ENCODE peak calls at places on chromosomes 13 and 19, in six cellular contexts. J is Panc1, Y is spleen, U is right lobe of liver, O is uterus, W is upper lobe of right lung. S is an unnamed sample.

GRCh38 chr19:33438016-33438671 is 64.6 kb downstream of the CEBPG start:
- DNase-seq in U (peak; percentile 94), Y (peak; percentile 64), J (no peak), W (peak; percentile 47), O (no peak), S (peak; percentile 44)

GRCh38 chr13:76992548-76993001 is 694 bp downstream of the CLN5 start:
- DNase-seq in O (peak; percentile 30), J (no peak), Y (no peak), W (peak; percentile 69), U (peak; percentile 52), S (peak; percentile 60)

GRCh38 chr19:12202250-12202649 is 39.4 kb downstream of the ZNF136 start:
- DNase-seq in W (peak; percentile 66), U (no peak), Y (peak; percentile 73), J (no peak), O (no peak), S (no peak)

GRCh38 chr13:40388617-40389016 is 277.8 kb downstream of the FOXO1 start:
- DNase-seq in J (no peak), Y (peak; percentile 93), U (no peak), W (no peak), O (no peak), S (no peak)

GRCh38 chr13:20901668-20902437 is 693 bp downstream of the XPO4 start:
- DNase-seq in J (no peak), O (no peak), U (peak; percentile 57), W (peak; percentile 73), Y (peak; percentile 79), S (peak; percentile 38)

GRCh38 chr19:58037927-58038687 is 4.3 kb downstream of the ZSCAN1 start:
- DNase-seq in O (no peak), Y (no peak), U (no peak), J (no peak), W (no peak), S (no peak)

GRCh38 chr19:30131246-30131645 is 189.2 kb downstream of the URI1 start:
- DNase-seq in O (no peak), J (no peak), U (no peak), Y (peak; percentile 44), W (peak; percentile 54), S (no peak)

GRCh38 chr19:49333426-49334288 is 1.5 kb upstream of the CD37 start:
- DNase-seq in J (no peak), O (no peak), W (peak; percentile 69), U (peak; percentile 52), Y (peak; percentile 97), S (no peak)

GRCh38 chr19:28234637-28235036 is 978.3 kb downstream of the UQCRFS1 start:
- DNase-seq in U (no peak), Y (no peak), W (no peak), O (no peak), J (no peak), S (no peak)

GRCh38 chr19:46297700-46298476 is 1.0 kb downstream of the HIF3A start:
- DNase-seq in O (peak; percentile 84), U (peak; percentile 65), W (peak; percentile 82), J (no peak), Y (no peak), S (no peak)

GRCh38 chr19:9431475-9431874 is 3.9 kb downstream of the ZNF266 start:
- DNase-seq in U (no peak), J (peak; percentile 12), O (no peak), W (no peak), Y (no peak), S (no peak)

GRCh38 chr13:60448907-60449510 is 52.0 kb downstream of the TDRD3 start:
- DNase-seq in J (peak; percentile 12), O (no peak), Y (no peak), U (no peak), W (no peak), S (no peak)

GRCh38 chr19:36489920-36490415 is 607 bp upstream of the ZNF566 start:
- DNase-seq in O (peak; percentile 79), U (peak; percentile 87), Y (peak; percentile 90), J (peak; percentile 83), W (no peak), S (peak; percentile 63)

DNA sequence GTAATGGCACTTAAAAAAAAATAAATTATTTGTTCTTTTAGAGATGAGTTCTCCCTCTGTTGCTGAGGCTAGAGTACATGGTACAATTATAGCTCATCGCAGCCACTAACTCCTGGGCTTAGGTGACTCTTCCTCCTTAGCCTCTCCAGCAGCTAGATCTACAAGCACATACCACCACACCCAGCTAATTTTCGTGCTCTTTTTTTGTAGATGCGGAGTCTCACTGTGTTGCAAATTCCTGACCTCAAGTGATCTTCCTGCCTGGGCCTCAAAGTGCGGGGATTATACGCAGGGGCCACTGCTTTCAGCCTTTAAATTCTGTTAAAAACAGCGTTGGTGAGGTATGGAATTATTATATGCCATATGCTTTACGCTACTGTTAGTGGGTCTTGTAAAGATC is 2034.0 kb downstream of the OLFM4 start:
- DNase-seq in Y (no peak), U (no peak), O (no peak), W (no peak), J (no peak), S (no peak)
- H3K27ac ChIP-seq in Y (no peak overlapping the region), U (no peak overlapping the region), O (no peak overlapping the region), W (no peak overlapping the region), J (no peak overlapping the region), S (no peak overlapping the region)

DNA sequence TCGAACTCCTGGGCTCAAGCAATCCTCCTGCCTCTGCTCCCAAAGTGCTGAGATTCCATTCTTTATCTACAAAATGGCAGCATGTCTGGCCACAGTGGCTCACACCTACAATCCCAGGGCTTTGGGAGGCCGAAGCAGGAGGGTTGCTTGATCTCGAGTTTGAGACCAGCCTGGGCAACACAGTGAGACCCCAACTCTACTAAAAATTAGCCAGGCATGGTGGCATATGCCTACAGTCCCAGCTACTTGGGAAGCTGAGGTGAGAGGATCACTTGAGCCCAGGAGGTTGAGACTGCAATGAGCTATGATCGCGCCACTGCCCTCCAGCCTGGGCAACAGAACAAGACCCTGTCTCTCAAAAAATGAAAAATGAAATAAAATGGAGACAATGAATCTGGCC is 6.1 kb downstream of the NAPA start:
- DNase-seq in Y (no peak), W (no peak), O (no peak), J (no peak), U (no peak), S (no peak)
- H3K4me1 ChIP-seq in Y (peaks cover 77% of the 10 kb centered on the region), W (peaks cover 71% of the 10 kb centered on the region), O (peaks cover 66% of the 10 kb centered on the region), J (peaks cover 22% of the 10 kb centered on the region), U (peaks cover 3% of the 10 kb centered on the region), S (peaks cover 63% of the 10 kb centered on the region)

GRCh38 chr13:43304449-43304848 is 281.1 kb downstream of the DNAJC15 start:
- DNase-seq in W (no peak), J (no peak), Y (no peak), O (no peak), U (no peak), S (no peak)

GRCh38 chr13:43306364-43306763 is 283.0 kb downstream of the DNAJC15 start:
- DNase-seq in J (no peak), O (no peak), W (no peak), Y (no peak), U (no peak), S (no peak)

GRCh38 chr13:43307221-43307920 is 284.0 kb downstream of the DNAJC15 start:
- DNase-seq in O (no peak), U (no peak), Y (no peak), W (no peak), J (no peak), S (no peak)

GRCh38 chr13:43304945-43305344 is 281.6 kb downstream of the DNAJC15 start:
- DNase-seq in W (no peak), O (no peak), U (no peak), Y (no peak), J (no peak), S (no peak)

GRCh38 chr13:43305416-43305815 is 282.0 kb downstream of the DNAJC15 start:
- DNase-seq in O (no peak), Y (no peak), U (no peak), J (no peak), W (no peak), S (no peak)
- TF ChIP-seq CTCF in O (no peak), Y (no peak), U (no peak), J (no peak), W (no peak), S (no peak)

GRCh38 chr19:42850981-42851717 is 28.4 kb downstream of the PSG1 start:
- DNase-seq in O (no peak), U (no peak), Y (no peak), W (no peak), J (peak; percentile 78), S (peak; percentile 16)
- H3K27ac ChIP-seq in O (no peak overlapping the region), U (no peak overlapping the region), Y (no peak overlapping the region), W (no peak overlapping the region), J (no peak overlapping the region), S (peak overlapping the region; percentile 52)